ENCODE peak calls at places on chromosomes 6 and 20, in nine cellular contexts. One of them, this sample, is unnamed.
A peak's percentile ranks its signal among the peaks of the same experiment; 100 is the strongest.

GRCh38 chr6:1312444-1313363 is 806 bp downstream of the FOXQ1 start:
- DNase-seq in A549: peak; percentile 44
- DNase-seq in HFF-Myc: no peak
- DNase-seq in osteocyte: no peak
- DNase-seq in astrocyte of the spinal cord: peak; percentile 23
- DNase-seq in keratinocyte: no peak
- DNase-seq in lower lobe of right lung: peak; percentile 69
- DNase-seq in fibroblast of pulmonary artery: no peak
- DNase-seq in cardiac muscle cell: peak; percentile 13
- DNase-seq in this sample: no peak

GRCh38 chr20:37526238-37526838 is 1.3 kb downstream of the BLCAP start:
- DNase-seq in astrocyte of the spinal cord: peak; percentile 53
- DNase-seq in HFF-Myc: no peak
- DNase-seq in keratinocyte: peak; percentile 85
- DNase-seq in fibroblast of pulmonary artery: peak; percentile 60
- DNase-seq in lower lobe of right lung: no peak
- DNase-seq in cardiac muscle cell: peak; percentile 66
- DNase-seq in osteocyte: no peak
- DNase-seq in A549: no peak
- DNase-seq in this sample: no peak

GRCh38 chr6:125169058-125169457 is 15.5 kb downstream of the TPD52L1 start:
- DNase-seq in lower lobe of right lung: no peak
- DNase-seq in keratinocyte: no peak
- DNase-seq in A549: no peak
- DNase-seq in HFF-Myc: no peak
- DNase-seq in fibroblast of pulmonary artery: peak; percentile 19
- DNase-seq in cardiac muscle cell: no peak
- DNase-seq in astrocyte of the spinal cord: no peak
- DNase-seq in osteocyte: no peak
- DNase-seq in this sample: no peak

GRCh38 chr6:111527367-111527766 is 44.3 kb upstream of the REV3L start:
- DNase-seq in keratinocyte: no peak
- DNase-seq in HFF-Myc: no peak
- DNase-seq in osteocyte: no peak
- DNase-seq in cardiac muscle cell: no peak
- DNase-seq in fibroblast of pulmonary artery: no peak
- DNase-seq in astrocyte of the spinal cord: no peak
- DNase-seq in A549: no peak
- DNase-seq in lower lobe of right lung: no peak
- DNase-seq in this sample: no peak

GRCh38 chr6:53811082-53811481 is 16.3 kb downstream of the LRRC1 start:
- DNase-seq in HFF-Myc: no peak
- DNase-seq in fibroblast of pulmonary artery: no peak
- DNase-seq in A549: no peak
- DNase-seq in keratinocyte: no peak
- DNase-seq in cardiac muscle cell: peak; percentile 38
- DNase-seq in lower lobe of right lung: peak; percentile 69
- DNase-seq in osteocyte: no peak
- DNase-seq in astrocyte of the spinal cord: no peak
- DNase-seq in this sample: no peak

GRCh38 chr6:24933868-24934401 is 1.8 kb downstream of the RIPOR2 start:
- DNase-seq in cardiac muscle cell: peak; percentile 64
- DNase-seq in astrocyte of the spinal cord: no peak
- DNase-seq in HFF-Myc: no peak
- DNase-seq in A549: peak; percentile 35
- DNase-seq in osteocyte: no peak
- DNase-seq in fibroblast of pulmonary artery: peak; percentile 21
- DNase-seq in keratinocyte: no peak
- DNase-seq in lower lobe of right lung: no peak
- DNase-seq in this sample: no peak

GRCh38 chr20:58102744-58103516 is 125.5 kb downstream of the ANKRD60 start:
- DNase-seq in cardiac muscle cell: no peak
- DNase-seq in astrocyte of the spinal cord: peak; percentile 83
- DNase-seq in fibroblast of pulmonary artery: no peak
- DNase-seq in HFF-Myc: no peak
- DNase-seq in osteocyte: peak; percentile 34
- DNase-seq in keratinocyte: peak; percentile 97
- DNase-seq in lower lobe of right lung: no peak
- DNase-seq in A549: no peak
- DNase-seq in this sample: no peak

GRCh38 chr6:106788761-106789160 is 159.4 kb downstream of the QRSL1 start:
- DNase-seq in lower lobe of right lung: no peak
- DNase-seq in cardiac muscle cell: no peak
- DNase-seq in HFF-Myc: no peak
- DNase-seq in keratinocyte: no peak
- DNase-seq in osteocyte: peak; percentile 46
- DNase-seq in A549: no peak
- DNase-seq in fibroblast of pulmonary artery: no peak
- DNase-seq in astrocyte of the spinal cord: no peak
- DNase-seq in this sample: no peak

GRCh38 chr6:32845381-32845884 is 1.6 kb upstream of the PSMB8 start:
- DNase-seq in HFF-Myc: no peak
- DNase-seq in keratinocyte: no peak
- DNase-seq in A549: no peak
- DNase-seq in lower lobe of right lung: no peak
- DNase-seq in astrocyte of the spinal cord: no peak
- DNase-seq in cardiac muscle cell: no peak
- DNase-seq in osteocyte: no peak
- DNase-seq in fibroblast of pulmonary artery: no peak
- DNase-seq in this sample: no peak

GRCh38 chr20:13788167-13788834 is 3.5 kb downstream of the NDUFAF5 start:
- DNase-seq in A549: peak; percentile 83
- DNase-seq in HFF-Myc: peak; percentile 39
- DNase-seq in fibroblast of pulmonary artery: peak; percentile 79
- DNase-seq in cardiac muscle cell: peak; percentile 52
- DNase-seq in lower lobe of right lung: no peak
- DNase-seq in keratinocyte: peak; percentile 35
- DNase-seq in astrocyte of the spinal cord: peak; percentile 70
- DNase-seq in osteocyte: no peak
- DNase-seq in this sample: no peak
- TF ChIP-seq CTCF in A549: peak; percentile 69
- TF ChIP-seq CTCF in HFF-Myc: peak; percentile 47
- TF ChIP-seq CTCF in fibroblast of pulmonary artery: peak; percentile 77
- TF ChIP-seq CTCF in cardiac muscle cell: peak; percentile 66
- TF ChIP-seq CTCF in lower lobe of right lung: peak; percentile 46
- TF ChIP-seq CTCF in keratinocyte: peak; percentile 71
- TF ChIP-seq CTCF in astrocyte of the spinal cord: peak; percentile 69
- TF ChIP-seq CTCF in osteocyte: peak; percentile 63
- TF ChIP-seq CTCF in this sample: peak; percentile 63

GRCh38 chr6:21597706-21598273 is 4.2 kb downstream of the SOX4 start:
- DNase-seq in fibroblast of pulmonary artery: peak; percentile 51
- DNase-seq in osteocyte: no peak
- DNase-seq in HFF-Myc: no peak
- DNase-seq in keratinocyte: no peak
- DNase-seq in astrocyte of the spinal cord: peak; percentile 49
- DNase-seq in A549: no peak
- DNase-seq in lower lobe of right lung: no peak
- DNase-seq in cardiac muscle cell: peak; percentile 44
- DNase-seq in this sample: no peak

GRCh38 chr6:21596379-21597242 is 3.1 kb downstream of the SOX4 start:
- DNase-seq in fibroblast of pulmonary artery: peak; percentile 66
- DNase-seq in keratinocyte: no peak
- DNase-seq in astrocyte of the spinal cord: peak; percentile 81
- DNase-seq in A549: peak; percentile 67
- DNase-seq in HFF-Myc: no peak
- DNase-seq in lower lobe of right lung: peak; percentile 59
- DNase-seq in cardiac muscle cell: peak; percentile 87
- DNase-seq in osteocyte: no peak
- DNase-seq in this sample: no peak

GRCh38 chr6:21595951-21596378 is 2.4 kb downstream of the SOX4 start:
- DNase-seq in A549: no peak
- DNase-seq in lower lobe of right lung: no peak
- DNase-seq in cardiac muscle cell: peak; percentile 28
- DNase-seq in astrocyte of the spinal cord: no peak
- DNase-seq in HFF-Myc: no peak
- DNase-seq in osteocyte: no peak
- DNase-seq in fibroblast of pulmonary artery: no peak
- DNase-seq in keratinocyte: no peak
- DNase-seq in this sample: no peak

GRCh38 chr6:21598662-21599061 is 5.1 kb downstream of the SOX4 start:
- DNase-seq in keratinocyte: no peak
- DNase-seq in osteocyte: no peak
- DNase-seq in fibroblast of pulmonary artery: peak; percentile 54
- DNase-seq in astrocyte of the spinal cord: peak; percentile 16
- DNase-seq in HFF-Myc: no peak
- DNase-seq in A549: no peak
- DNase-seq in lower lobe of right lung: no peak
- DNase-seq in cardiac muscle cell: no peak
- DNase-seq in this sample: no peak

DNA sequence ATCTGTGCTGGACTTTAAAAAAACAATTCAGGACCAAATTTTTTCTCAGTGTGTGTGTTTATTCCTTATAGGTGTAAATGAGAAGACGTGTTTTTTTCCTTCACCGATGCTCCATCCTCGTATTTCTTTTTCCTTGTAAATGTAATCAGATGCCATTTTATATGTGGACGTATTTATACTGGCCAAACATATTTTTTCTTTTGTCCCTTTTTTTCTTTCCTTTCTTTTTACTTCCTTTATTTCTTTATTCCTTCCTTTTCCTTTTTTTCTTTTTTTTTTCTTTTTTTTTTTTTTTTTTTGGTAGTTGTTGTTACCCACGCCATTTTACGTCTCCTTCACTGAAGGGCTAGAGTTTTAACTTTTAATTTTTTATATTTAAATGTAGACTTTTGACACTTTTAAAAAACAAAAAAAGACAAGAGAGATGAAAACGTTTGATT is 3.7 kb downstream of the SOX4 start:
- DNase-seq in A549: no peak
- DNase-seq in cardiac muscle cell: no peak
- DNase-seq in keratinocyte: no peak
- DNase-seq in astrocyte of the spinal cord: no peak
- DNase-seq in lower lobe of right lung: no peak
- DNase-seq in osteocyte: no peak
- DNase-seq in fibroblast of pulmonary artery: no peak
- DNase-seq in HFF-Myc: no peak
- DNase-seq in this sample: no peak
- TF ChIP-seq CTCF in A549: no peak
- TF ChIP-seq CTCF in cardiac muscle cell: no peak
- TF ChIP-seq CTCF in keratinocyte: no peak
- TF ChIP-seq CTCF in astrocyte of the spinal cord: no peak
- TF ChIP-seq CTCF in lower lobe of right lung: no peak
- TF ChIP-seq CTCF in osteocyte: peak; percentile 9
- TF ChIP-seq CTCF in fibroblast of pulmonary artery: no peak
- TF ChIP-seq CTCF in HFF-Myc: no peak
- TF ChIP-seq CTCF in this sample: no peak

DNA sequence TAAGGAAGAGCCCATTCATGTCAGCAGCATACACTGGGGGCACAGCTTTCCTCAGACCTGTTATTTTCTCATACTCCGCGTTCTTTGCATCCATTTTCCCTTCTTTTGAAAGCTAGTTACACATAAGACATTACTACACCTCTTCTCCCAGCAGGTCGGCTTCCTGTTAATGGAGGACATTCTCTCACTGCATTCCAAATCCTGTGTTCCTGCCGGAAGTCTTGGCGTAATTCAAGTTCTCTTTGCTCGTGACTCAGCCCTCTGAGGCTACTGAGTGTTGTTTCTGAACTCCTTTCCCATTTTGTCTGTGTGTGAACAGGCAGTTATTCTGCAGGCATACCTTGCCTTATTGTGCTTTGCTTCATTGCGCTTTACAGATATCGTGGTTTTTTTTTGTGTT is 97.5 kb upstream of the ZBTB24 start:
- DNase-seq in lower lobe of right lung: no peak
- DNase-seq in fibroblast of pulmonary artery: peak; percentile 61
- DNase-seq in cardiac muscle cell: no peak
- DNase-seq in astrocyte of the spinal cord: peak; percentile 70
- DNase-seq in HFF-Myc: no peak
- DNase-seq in keratinocyte: no peak
- DNase-seq in osteocyte: no peak
- DNase-seq in A549: peak; percentile 6
- DNase-seq in this sample: no peak
- TF ChIP-seq CTCF in lower lobe of right lung: no peak
- TF ChIP-seq CTCF in fibroblast of pulmonary artery: no peak
- TF ChIP-seq CTCF in cardiac muscle cell: no peak
- TF ChIP-seq CTCF in astrocyte of the spinal cord: no peak
- TF ChIP-seq CTCF in HFF-Myc: no peak
- TF ChIP-seq CTCF in keratinocyte: no peak
- TF ChIP-seq CTCF in osteocyte: no peak
- TF ChIP-seq CTCF in A549: no peak
- TF ChIP-seq CTCF in this sample: no peak

GRCh38 chr20:1853472-1853871 is 41.7 kb upstream of the SIRPA start:
- DNase-seq in A549: no peak
- DNase-seq in lower lobe of right lung: no peak
- DNase-seq in osteocyte: no peak
- DNase-seq in fibroblast of pulmonary artery: no peak
- DNase-seq in astrocyte of the spinal cord: no peak
- DNase-seq in HFF-Myc: no peak
- DNase-seq in cardiac muscle cell: no peak
- DNase-seq in keratinocyte: no peak
- DNase-seq in this sample: no peak
- TF ChIP-seq CTCF in A549: no peak
- TF ChIP-seq CTCF in lower lobe of right lung: no peak
- TF ChIP-seq CTCF in osteocyte: no peak
- TF ChIP-seq CTCF in fibroblast of pulmonary artery: no peak
- TF ChIP-seq CTCF in astrocyte of the spinal cord: no peak
- TF ChIP-seq CTCF in HFF-Myc: no peak
- TF ChIP-seq CTCF in cardiac muscle cell: no peak
- TF ChIP-seq CTCF in keratinocyte: no peak
- TF ChIP-seq CTCF in this sample: no peak